ENCODE peak calls at places on chromosomes 5 and 9, in ten cellular contexts. K is NCI-H2081; S is T-helper 2 cell; T is stimulated activated CD4-positive, alpha-beta T cell treated with anti-CD3 and anti-CD28 coated beads, Interleukin-15, amount 100 ng/mL, for 1 hour; F is right cardiac atrium; D is effector memory CD8-positive, alpha-beta T cell; Z is tibial artery; V is activated CD8-positive, alpha-beta memory T cell treated with anti-CD3 and anti-CD28 coated beads for 24 hours; M is foreskin fibroblast; E is kidney glomerular epithelial cell. A is an unnamed sample.

GRCh38 chr9:113964740-113965095 is 88.6 kb downstream of the ZNF618 start:
- DNase-seq in E (no peak), M (no peak), Z (no peak), D (no peak), F (no peak), S (no peak), T (no peak), K (no peak), V (no peak), A (no peak)

GRCh38 chr5:68886814-68887213 is 207.0 kb upstream of the SLC30A5 start:
- DNase-seq in E (no peak), T (no peak), D (no peak), S (no peak), Z (no peak), V (no peak), M (no peak), K (no peak), F (no peak), A (no peak)

GRCh38 chr5:73591698-73592501 is 26.4 kb downstream of the UTP15 start:
- DNase-seq in E (peak), Z (no peak), T (no peak), D (no peak), K (no peak), M (peak), F (no peak), V (no peak), S (no peak), A (no peak)

GRCh38 chr5:179974946-179975712 is 67.4 kb upstream of the TBC1D9B start:
- DNase-seq in M (peak), S (no peak), D (no peak), E (no peak), V (no peak), T (no peak), Z (no peak), K (no peak), F (peak), A (no peak)

GRCh38 chr9:88300556-88300955 is 87.7 kb upstream of the SPIN1 start:
- DNase-seq in D (no peak), F (no peak), T (no peak), Z (no peak), S (no peak), E (no peak), K (no peak), V (no peak), M (no peak), A (no peak)

GRCh38 chr9:138047469-138048040 is 170.0 kb downstream of the CACNA1B start:
- DNase-seq in D (no peak), Z (no peak), V (peak), E (no peak), F (peak), M (no peak), K (no peak), S (no peak), T (no peak), A (no peak)

GRCh38 chr9:38360880-38361836 is 31.3 kb upstream of the ALDH1B1 start:
- DNase-seq in T (no peak), K (no peak), F (peak), D (no peak), S (no peak), E (no peak), M (no peak), V (no peak), Z (no peak), A (no peak)

GRCh38 chr9:93452710-93453046 is 703 bp downstream of the FAM120AOS start:
- DNase-seq in K (no peak), F (no peak), D (no peak), S (no peak), T (no peak), Z (no peak), E (no peak), V (peak), M (no peak), A (no peak)

GRCh38 chr5:168612123-168612522 is 33.0 kb upstream of the PANK3 start:
- DNase-seq in V (no peak), T (no peak), S (no peak), E (peak), F (no peak), D (no peak), K (no peak), Z (no peak), M (no peak), A (no peak)

GRCh38 chr9:137115394-137116026 is 977 bp upstream of the DPP7 start:
- DNase-seq in V (no peak), Z (no peak), M (no peak), F (no peak), K (no peak), T (no peak), S (no peak), D (no peak), E (no peak), A (no peak)

GRCh38 chr5:122559676-122560075 is 215.2 kb upstream of the SNX2 start:
- DNase-seq in F (no peak), T (no peak), D (no peak), M (peak), S (no peak), V (no peak), E (no peak), Z (no peak), K (no peak), A (no peak)

GRCh38 chr5:17143335-17143734 is 74.1 kb upstream of the BASP1 start:
- DNase-seq in T (no peak), K (no peak), E (no peak), S (no peak), V (no peak), D (no peak), F (no peak), Z (no peak), M (no peak), A (no peak)

GRCh38 chr5:73388371-73388684 is 60.2 kb downstream of the FOXD1 start:
- DNase-seq in T (no peak), S (no peak), Z (no peak), F (no peak), V (no peak), D (no peak), E (peak), K (no peak), M (peak), A (no peak)